ENCODE peak calls at places on chromosomes 7 and 10, in ten cellular contexts. Z is SW480, S is cardiac fibroblast, M is progenitor cell of endocrine pancreas, U is AG08395, V is stomach, A is nucleus accumbens, C is kidney tubule cell, Y is NCI-H1105 treated with DMSO at 0.1 percent for 48 hours, T is NCI-H2081. R is an unnamed sample.
A peak's percentile ranks its signal among the peaks of the same experiment; 100 is the strongest.

GRCh38 chr10:11908991-11909390 is 85.8 kb downstream of the PROSER2 start:
- DNase-seq in Z (no peak), A (no peak), Y (no peak), S (no peak), T (no peak), M (no peak), C (no peak), U (no peak), V (no peak), R (no peak)

GRCh38 chr10:98611432-98611831 is 164.7 kb upstream of the HPS1 start:
- DNase-seq in S (no peak), C (no peak), Y (no peak), U (no peak), M (no peak), T (no peak), V (no peak), A (no peak), Z (no peak), R (no peak)

GRCh38 chr7:51543801-51544553 is 227.4 kb upstream of the COBL start:
- DNase-seq in V (no peak), Z (peak; percentile 90), T (peak; percentile 45), U (no peak), C (no peak), A (no peak), M (no peak), Y (peak; percentile 62), S (no peak), R (no peak)

GRCh38 chr10:129904323-129904722 is 59.8 kb downstream of the EBF3 start:
- DNase-seq in Y (no peak), T (no peak), V (no peak), S (no peak), C (no peak), U (no peak), Z (no peak), A (no peak), M (no peak), R (no peak)

GRCh38 chr10:6416892-6417512 is 163.1 kb downstream of the PRKCQ start:
- DNase-seq in U (peak; percentile 58), Z (peak; percentile 38), A (no peak), T (peak; percentile 16), M (no peak), Y (peak; percentile 1), V (no peak), C (peak; percentile 65), S (peak; percentile 69), R (no peak)

GRCh38 chr7:30173058-30173897 is 38.5 kb downstream of the MTURN start:
- DNase-seq in C (peak; percentile 77), T (peak; percentile 99), S (peak; percentile 70), Z (no peak), Y (peak; percentile 90), M (no peak), U (peak; percentile 92), V (peak; percentile 46), A (peak; percentile 89), R (peak; percentile 91)

GRCh38 chr10:86341361-86341811 is 25.2 kb downstream of the GRID1 start:
- DNase-seq in V (no peak), Y (no peak), M (no peak), C (no peak), U (peak; percentile 68), S (no peak), A (no peak), T (no peak), Z (peak; percentile 44), R (no peak)

GRCh38 chr7:150941983-150942590 is 36.0 kb downstream of the KCNH2 start:
- DNase-seq in Z (peak; percentile 62), Y (no peak), V (no peak), S (no peak), A (no peak), M (no peak), T (no peak), U (no peak), C (peak; percentile 64), R (no peak)

GRCh38 chr10:11930342-11930978 is 107.3 kb downstream of the PROSER2 start:
- DNase-seq in Z (no peak), Y (no peak), A (no peak), M (no peak), U (no peak), S (no peak), C (no peak), T (no peak), V (no peak), R (no peak)

GRCh38 chr7:75617634-75618234 is 121.0 kb downstream of the HIP1 start:
- DNase-seq in C (no peak), Z (no peak), A (no peak), U (no peak), V (peak; percentile 56), T (no peak), M (no peak), S (peak; percentile 38), Y (no peak), R (peak; percentile 43)

GRCh38 chr10:5873515-5873995 is 16.1 kb downstream of the ANKRD16 start:
- DNase-seq in V (peak; percentile 63), C (peak; percentile 71), U (peak; percentile 86), T (peak; percentile 14), A (peak; percentile 44), S (peak; percentile 86), Z (peak; percentile 58), Y (peak; percentile 14), M (peak; percentile 39), R (peak; percentile 61)

GRCh38 chr10:69464401-69464800 is 13.1 kb downstream of the TSPAN15 start:
- DNase-seq in Z (no peak), T (no peak), M (no peak), S (no peak), C (no peak), V (no peak), Y (no peak), A (no peak), U (no peak), R (no peak)

GRCh38 chr7:50351267-50351666 is 46.8 kb downstream of the IKZF1 start:
- DNase-seq in A (no peak), V (no peak), Y (no peak), C (no peak), Z (no peak), T (no peak), M (no peak), S (no peak), U (no peak), R (no peak)

GRCh38 chr10:121736315-121737002 is 138.2 kb upstream of the FGFR2 start:
- DNase-seq in Y (no peak), C (no peak), A (no peak), T (no peak), S (no peak), M (no peak), U (no peak), Z (no peak), V (no peak), R (no peak)

GRCh38 chr7:130490888-130491771 is 755 bp upstream of the MEST start:
- DNase-seq in Z (no peak), S (peak; percentile 31), T (peak; percentile 9), A (no peak), Y (peak; percentile 61), U (peak; percentile 40), M (peak; percentile 34), V (peak; percentile 30), C (peak; percentile 25), R (no peak)

GRCh38 chr7:157900011-157900410 is 563.2 kb downstream of the DNAJB6 start:
- DNase-seq in V (no peak), U (no peak), Z (no peak), S (no peak), C (no peak), M (no peak), T (no peak), A (no peak), Y (peak; percentile 58), R (no peak)

GRCh38 chr10:126060232-126060935 is 164.0 kb downstream of the FANK1 start:
- DNase-seq in S (peak; percentile 90), M (no peak), U (peak; percentile 87), C (peak; percentile 79), V (no peak), T (no peak), Z (no peak), Y (no peak), A (no peak), R (peak; percentile 76)

GRCh38 chr7:155993420-155994252 is 181.4 kb upstream of the SHH start:
- DNase-seq in A (no peak), Z (no peak), T (no peak), V (peak; percentile 33), S (no peak), Y (no peak), U (no peak), C (no peak), M (no peak), R (no peak)

GRCh38 chr10:15737635-15738034 is 17.9 kb upstream of the ITGA8 start:
- DNase-seq in M (no peak), A (no peak), S (peak; percentile 15), T (no peak), Y (no peak), C (no peak), Z (no peak), U (peak; percentile 20), V (no peak), R (no peak)

GRCh38 chr7:93890464-93891068 is at the start of gene TFPI2:
- DNase-seq in Y (no peak), A (no peak), U (peak; percentile 29), V (no peak), Z (no peak), S (peak; percentile 92), T (no peak), C (peak; percentile 96), M (peak; percentile 34), R (peak; percentile 18)

GRCh38 chr10:95988702-95989101 is 54.7 kb upstream of the CCNJ start:
- DNase-seq in S (no peak), Y (no peak), C (no peak), T (no peak), U (no peak), A (no peak), M (no peak), Z (no peak), V (no peak), R (no peak)

GRCh38 chr10:97991875-97992274 is 38.5 kb downstream of the CRTAC1 start:
- DNase-seq in U (peak; percentile 26), A (no peak), Y (no peak), M (peak; percentile 50), V (no peak), S (peak; percentile 31), C (peak; percentile 9), Z (peak; percentile 8), T (no peak), R (peak; percentile 4)

GRCh38 chr7:106736508-106737201 is 75.7 kb upstream of the CCDC71L start:
- DNase-seq in Y (peak; percentile 43), Z (peak; percentile 76), S (peak; percentile 90), C (peak; percentile 81), U (peak; percentile 75), A (no peak), M (peak; percentile 15), V (peak; percentile 37), T (peak; percentile 35), R (peak; percentile 79)

GRCh38 chr7:81857385-81857784 is 87.5 kb upstream of the HGF start:
- DNase-seq in U (no peak), V (no peak), A (no peak), M (no peak), Y (no peak), Z (no peak), S (peak; percentile 58), C (peak; percentile 12), T (no peak), R (no peak)

GRCh38 chr7:74215921-74216320 is 6.1 kb downstream of the LAT2 start:
- DNase-seq in A (no peak), M (no peak), Y (no peak), T (no peak), V (no peak), U (no peak), Z (no peak), C (no peak), S (no peak), R (no peak)

R was measured in stromal cell of bone marrow.